ENCODE peak calls at places on chromosomes 1 and 21, in six cellular contexts. D is HFF-Myc, G is kidney epithelial cell, H is epithelial cell of esophagus, Y is ovary, N is mesothelial cell of epicardium. W is an unnamed sample.

GRCh38 chr1:232014941-232015340 is 388.4 kb downstream of the DISC1 start:
- DNase-seq in D (no peak), G (no peak), H (no peak), Y (no peak), N (no peak), W (no peak)

GRCh38 chr1:36115200-36115669 is 9.8 kb downstream of the COL8A2 start:
- DNase-seq in D (peak), G (no peak), H (no peak), Y (no peak), N (no peak), W (no peak)

GRCh38 chr1:210321131-210321530 is 7.6 kb upstream of the HHAT start:
- DNase-seq in D (no peak), G (no peak), H (peak), Y (no peak), N (no peak), W (no peak)

GRCh38 chr1:202143768-202144509 is 598 bp downstream of the ARL8A start:
- DNase-seq in D (no peak), G (no peak), H (no peak), Y (peak), N (no peak), W (peak)

GRCh38 chr1:156368889-156369684 is at the start of gene RHBG:
- DNase-seq in D (no peak), G (no peak), H (peak), Y (peak), N (peak), W (peak)

GRCh38 chr21:29499734-29500343 is 201.1 kb downstream of the BACH1 start:
- DNase-seq in D (peak), G (no peak), H (peak), Y (no peak), N (no peak), W (peak)

GRCh38 chr21:39238275-39238674 is 55.0 kb upstream of the PSMG1 start:
- DNase-seq in D (no peak), G (no peak), H (no peak), Y (no peak), N (no peak), W (no peak)

GRCh38 chr1:26848947-26849774 is 13.8 kb upstream of the SFN start:
- DNase-seq in D (no peak), G (peak), H (peak), Y (no peak), N (no peak), W (peak)

GRCh38 chr1:153540394-153541361 is at the start of gene S100A5:
- DNase-seq in D (no peak), G (peak), H (peak), Y (no peak), N (no peak), W (no peak)

GRCh38 chr1:119275145-119275929 is 93.2 kb upstream of the HAO2 start:
- DNase-seq in D (peak), G (no peak), H (peak), Y (peak), N (peak), W (peak)

GRCh38 chr1:95659166-95659565 is 425.2 kb downstream of the RWDD3 start:
- DNase-seq in D (no peak), G (no peak), H (peak), Y (no peak), N (no peak), W (no peak)

GRCh38 chr1:197252981-197253380 is 15.1 kb upstream of the CRB1 start:
- DNase-seq in D (no peak), G (no peak), H (no peak), Y (no peak), N (no peak), W (no peak)

GRCh38 chr1:50369830-50370229 is 53.4 kb downstream of the DMRTA2 start:
- DNase-seq in D (no peak), G (no peak), H (peak), Y (no peak), N (no peak), W (no peak)

GRCh38 chr1:83791821-83792437 is 207.0 kb downstream of the TTLL7 start:
- DNase-seq in D (peak), G (no peak), H (peak), Y (no peak), N (no peak), W (no peak)

GRCh38 chr1:208216062-208216461 is 28.1 kb downstream of the PLXNA2 start:
- DNase-seq in D (no peak), G (no peak), H (peak), Y (no peak), N (no peak), W (no peak)

GRCh38 chr1:192763756-192764155 is 45.1 kb upstream of the RGS2 start:
- DNase-seq in D (no peak), G (no peak), H (no peak), Y (no peak), N (no peak), W (no peak)

GRCh38 chr1:35190784-35191183 is 2.2 kb downstream of the SFPQ start:
- DNase-seq in D (no peak), G (no peak), H (peak), Y (no peak), N (no peak), W (no peak)

GRCh38 chr1:33575324-33575879 is 103.0 kb downstream of the ZSCAN20 start:
- DNase-seq in D (no peak), G (no peak), H (no peak), Y (no peak), N (no peak), W (no peak)

GRCh38 chr1:24502168-24503002 is at the start of gene RCAN3:
- DNase-seq in D (peak), G (peak), H (peak), Y (peak), N (peak), W (peak)

GRCh38 chr1:40014812-40015594 is 25.5 kb upstream of the CAP1 start:
- DNase-seq in D (peak), G (peak), H (peak), Y (no peak), N (no peak), W (no peak)

GRCh38 chr1:239719642-239720258 is 333.4 kb downstream of the CHRM3 start:
- DNase-seq in D (no peak), G (no peak), H (no peak), Y (no peak), N (no peak), W (no peak)

GRCh38 chr21:41506526-41507520 is 1.1 kb downstream of the TMPRSS2 start:
- DNase-seq in D (no peak), G (no peak), H (peak), Y (no peak), N (peak), W (peak)

GRCh38 chr1:167532964-167533824 is 14.9 kb upstream of the CD247 start:
- DNase-seq in D (no peak), G (no peak), H (no peak), Y (peak), N (no peak), W (no peak)

GRCh38 chr1:2857521-2857920 is 56.0 kb upstream of the TTC34 start:
- DNase-seq in D (no peak), G (no peak), H (no peak), Y (no peak), N (no peak), W (no peak)

GRCh38 chr1:18974005-18974404 is 17.5 kb upstream of the IFFO2 start:
- DNase-seq in D (no peak), G (no peak), H (no peak), Y (no peak), N (no peak), W (no peak)

GRCh38 chr1:213761845-213762407 is 225.8 kb upstream of the PROX1 start:
- DNase-seq in D (no peak), G (no peak), H (no peak), Y (no peak), N (no peak), W (no peak)

GRCh38 chr1:85566890-85567289 is 13.7 kb upstream of the CCN1 start:
- DNase-seq in D (no peak), G (no peak), H (no peak), Y (no peak), N (no peak), W (no peak)

GRCh38 chr1:27571439-27572018 is 32.4 kb downstream of the AHDC1 start:
- DNase-seq in D (no peak), G (no peak), H (no peak), Y (peak), N (no peak), W (no peak)

GRCh38 chr1:25392881-25393280 is 27.7 kb downstream of the RHCE start:
- DNase-seq in D (no peak), G (no peak), H (no peak), Y (no peak), N (no peak), W (no peak)

GRCh38 chr1:52665173-52666020 is 32.4 kb downstream of the SHISAL2A start:
- DNase-seq in D (no peak), G (no peak), H (peak), Y (no peak), N (no peak), W (no peak)

GRCh38 chr1:184943998-184944397 is 30.3 kb downstream of the NIBAN1 start:
- DNase-seq in D (no peak), G (no peak), H (no peak), Y (no peak), N (no peak), W (no peak)

GRCh38 chr21:42424848-42425602 is 21.3 kb downstream of the UBASH3A start:
- DNase-seq in D (no peak), G (no peak), H (no peak), Y (no peak), N (no peak), W (no peak)

GRCh38 chr1:228986093-228986904 is 251.0 kb downstream of the RHOU start:
- DNase-seq in D (no peak), G (no peak), H (no peak), Y (peak), N (no peak), W (no peak)

GRCh38 chr1:2799811-2800663 is 1.5 kb downstream of the TTC34 start:
- DNase-seq in D (no peak), G (no peak), H (no peak), Y (no peak), N (no peak), W (no peak)

GRCh38 chr1:109807398-109807795 is 43.7 kb upstream of the EPS8L3 start:
- DNase-seq in D (no peak), G (no peak), H (no peak), Y (no peak), N (no peak), W (no peak)

GRCh38 chr21:24375201-24375600 is 1232.1 kb downstream of the MRPL39 start:
- DNase-seq in D (no peak), G (no peak), H (no peak), Y (no peak), N (no peak), W (no peak)
- TF ChIP-seq CTCF in D (no peak), G (no peak), H (no peak), Y (no peak), N (no peak), W (no peak)

GRCh38 chr1:203322480-203323179 is 17.3 kb downstream of the BTG2 start:
- DNase-seq in D (no peak), G (no peak), H (no peak), Y (no peak), N (no peak), W (no peak)

GRCh38 chr1:203323587-203323986 is 18.3 kb downstream of the BTG2 start:
- DNase-seq in D (no peak), G (no peak), H (no peak), Y (no peak), N (no peak), W (no peak)

GRCh38 chr1:203321273-203322052 is 16.1 kb downstream of the BTG2 start:
- DNase-seq in D (no peak), G (no peak), H (no peak), Y (no peak), N (no peak), W (no peak)

GRCh38 chr1:203318229-203318517 is 12.9 kb downstream of the BTG2 start:
- DNase-seq in D (no peak), G (no peak), H (no peak), Y (no peak), N (no peak), W (no peak)

GRCh38 chr1:203320546-203321272 is 15.4 kb downstream of the BTG2 start:
- DNase-seq in D (no peak), G (no peak), H (peak), Y (no peak), N (no peak), W (no peak)
- TF ChIP-seq CTCF in D (no peak), G (no peak), H (no peak), Y (no peak), N (no peak), W (no peak)

DNA sequence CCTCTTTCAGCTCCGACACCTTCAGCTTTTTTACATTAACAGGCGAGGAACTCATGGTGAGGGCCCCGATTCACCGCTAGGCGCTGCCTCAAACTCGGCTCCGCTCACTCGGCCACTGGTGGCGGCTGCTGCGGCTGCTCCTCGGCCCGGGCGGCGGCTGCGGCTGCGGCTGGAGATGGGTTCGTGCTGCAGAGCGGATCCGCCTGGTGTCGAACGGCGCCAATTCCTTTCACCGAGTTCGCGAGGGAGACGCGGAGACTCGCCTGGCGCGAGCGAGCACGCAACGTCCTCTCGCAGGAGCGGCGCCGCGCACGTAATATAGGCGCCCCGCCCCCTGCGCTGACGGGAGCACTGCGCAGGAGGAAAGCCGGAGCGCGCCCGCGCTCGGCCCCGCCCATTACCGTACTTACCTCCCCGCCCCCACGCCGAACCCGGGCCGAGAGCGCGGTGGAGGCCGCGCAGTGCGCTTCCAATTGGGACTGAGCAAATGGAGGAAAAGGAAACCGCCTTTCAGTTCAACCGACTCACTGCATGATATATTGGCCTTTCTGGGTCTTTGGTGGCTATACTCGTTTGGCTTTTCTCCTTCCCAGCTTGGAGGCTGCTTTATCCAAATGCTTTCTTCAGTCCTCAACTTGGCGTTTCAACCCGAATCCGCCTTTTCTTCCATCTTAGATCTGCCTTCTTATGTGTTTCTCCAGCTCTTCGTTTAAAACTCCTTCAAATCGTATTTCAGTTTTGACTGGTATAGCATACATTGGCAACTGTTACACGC is at the start of gene HNRNPU:
- DNase-seq in D (peak), G (peak), H (peak), Y (peak), N (peak), W (peak)
- TF ChIP-seq CTCF in D (peak), G (peak), H (no peak), Y (peak), N (peak), W (peak)

GRCh38 chr1:160494620-160495019 is 28.4 kb downstream of the SLAMF6 start:
- DNase-seq in D (no peak), G (no peak), H (no peak), Y (no peak), N (no peak), W (peak)
- TF ChIP-seq CTCF in D (peak), G (peak), H (peak), Y (no peak), N (no peak), W (peak)

DNA sequence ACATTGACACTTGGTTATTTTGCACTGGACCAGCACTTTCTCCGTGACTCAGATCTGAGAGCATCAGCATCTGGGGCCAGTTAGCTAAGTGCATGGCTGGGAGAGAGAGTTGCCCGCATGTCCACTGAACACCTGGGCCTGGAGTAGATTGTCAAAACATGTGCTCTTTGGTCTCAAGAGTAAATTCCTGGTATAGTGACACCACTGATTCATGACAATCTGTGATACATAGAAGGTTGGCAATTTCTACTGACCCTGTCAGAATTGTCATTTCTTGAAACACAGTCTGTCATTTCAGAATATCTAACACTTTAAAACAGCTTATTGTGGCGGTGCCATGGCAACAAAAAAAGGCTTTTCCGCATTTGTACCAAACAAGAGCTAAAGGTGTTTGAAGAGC is 186.4 kb upstream of the FAM78B start:
- DNase-seq in D (no peak), G (no peak), H (no peak), Y (no peak), N (no peak), W (no peak)
- TF ChIP-seq CTCF in D (no peak), G (no peak), H (no peak), Y (no peak), N (no peak), W (no peak)

GRCh38 chr1:150976401-150976821 is 1.8 kb upstream of the CERS2 start:
- DNase-seq in D (no peak), G (no peak), H (no peak), Y (no peak), N (no peak), W (no peak)

GRCh38 chr1:150979723-150980056 is 2.4 kb upstream of the ANXA9 start:
- DNase-seq in D (no peak), G (no peak), H (no peak), Y (no peak), N (no peak), W (no peak)

GRCh38 chr1:150981177-150981804 is 801 bp upstream of the ANXA9 start:
- DNase-seq in D (no peak), G (no peak), H (peak), Y (no peak), N (no peak), W (peak)

GRCh38 chr1:150976879-150977694 is 2.5 kb upstream of the CERS2 start:
- DNase-seq in D (peak), G (peak), H (peak), Y (peak), N (no peak), W (peak)

DNA sequence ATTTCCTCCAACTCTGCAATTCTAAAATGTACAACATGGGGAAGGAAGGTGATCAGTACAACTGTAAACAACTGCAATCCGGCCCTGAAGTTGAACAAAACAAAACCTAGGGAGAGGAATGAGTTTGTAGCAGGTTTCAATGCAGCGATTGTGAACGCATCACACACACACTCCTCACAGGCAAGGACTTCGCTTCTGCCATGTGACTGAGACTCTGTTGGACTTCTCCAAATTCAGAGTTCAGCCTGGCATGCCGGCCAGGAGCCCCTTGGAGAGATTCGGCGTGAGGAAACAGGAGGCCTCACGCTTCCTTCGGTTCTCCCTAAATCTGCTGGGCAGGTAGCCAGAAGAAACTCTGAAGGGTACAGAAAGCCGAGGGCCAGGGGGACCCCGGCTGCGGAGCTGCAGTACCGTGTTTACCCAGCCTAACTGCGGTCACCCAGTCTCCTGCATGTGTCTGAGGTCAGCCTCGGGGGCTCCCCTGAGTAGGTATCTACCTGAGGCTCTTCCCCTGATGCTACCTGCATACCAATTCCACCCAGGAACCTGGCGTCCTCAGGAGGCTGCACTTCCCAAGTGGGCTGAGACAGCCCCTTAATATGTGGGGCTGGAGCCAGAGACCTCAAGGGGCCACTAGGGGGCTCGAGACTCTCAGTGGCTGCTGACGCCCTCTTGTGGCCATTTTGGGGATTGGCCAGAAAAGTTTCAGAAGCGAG is 2.9 kb upstream of the ANXA9 start:
- DNase-seq in D (peak), G (no peak), H (peak), Y (peak), N (peak), W (peak)
- TF ChIP-seq CTCF in D (peak), G (peak), H (peak), Y (peak), N (peak), W (peak)

GRCh38 chr21:26674324-26674723 is 101.2 kb upstream of the CYYR1 start:
- DNase-seq in D (no peak), G (no peak), H (no peak), Y (no peak), N (no peak), W (no peak)

GRCh38 chr21:26683996-26684395 is 110.9 kb upstream of the CYYR1 start:
- DNase-seq in D (no peak), G (no peak), H (peak), Y (no peak), N (no peak), W (no peak)

GRCh38 chr21:26684866-26685265 is 111.8 kb upstream of the CYYR1 start:
- DNase-seq in D (no peak), G (no peak), H (peak), Y (no peak), N (no peak), W (no peak)

GRCh38 chr21:26679299-26679698 is 106.2 kb upstream of the CYYR1 start:
- DNase-seq in D (no peak), G (no peak), H (no peak), Y (no peak), N (no peak), W (no peak)
- TF ChIP-seq CTCF in D (no peak), G (no peak), H (no peak), Y (no peak), N (no peak), W (no peak)